ENCODE peak calls at places on chromosomes 1 and 21, in eight cellular contexts. I is lower leg skin, H is iPS-NIHi11, C is Calu3, A is HuH-7.5, W is cardiac fibroblast, G is fibroblast of lung, O is prostate gland. R is an unnamed sample.

GRCh38 chr1:85447000-85447943 is 17.7 kb downstream of the DDAH1 start:
- DNase-seq in C (no peak), G (peak; percentile 57), A (no peak), W (peak; percentile 46), H (no peak), O (no peak), I (no peak), R (no peak)

GRCh38 chr1:69702085-69702484 is 134.4 kb downstream of the LRRC7 start:
- DNase-seq in C (no peak), I (no peak), H (no peak), O (no peak), W (no peak), G (no peak), A (no peak), R (no peak)

GRCh38 chr1:64956241-64956640 is 10.1 kb downstream of the JAK1 start:
- DNase-seq in A (no peak), G (peak; percentile 30), W (peak; percentile 59), C (no peak), O (no peak), H (no peak), I (no peak), R (no peak)

GRCh38 chr1:195763907-195764183 is 844.4 kb downstream of the KCNT2 start:
- DNase-seq in G (no peak), O (no peak), W (no peak), I (no peak), A (no peak), C (no peak), H (no peak), R (no peak)

GRCh38 chr1:235992346-235992745 is 72.5 kb downstream of the NID1 start:
- DNase-seq in W (no peak), H (no peak), G (no peak), I (peak; percentile 76), C (no peak), A (no peak), O (no peak), R (no peak)

GRCh38 chr1:38000529-38001453 is 4.5 kb downstream of the FHL3 start:
- DNase-seq in A (peak; percentile 35), H (peak; percentile 46), G (peak; percentile 89), W (peak; percentile 90), C (no peak), O (no peak), I (peak; percentile 85), R (peak; percentile 34)

GRCh38 chr1:117696567-117696966 is 90.7 kb downstream of the TENT5C start:
- DNase-seq in O (no peak), C (no peak), A (no peak), H (no peak), I (no peak), G (peak; percentile 26), W (peak; percentile 39), R (no peak)

GRCh38 chr1:10834770-10835412 is 38.4 kb upstream of the CASZ1 start:
- DNase-seq in H (no peak), A (no peak), O (no peak), G (no peak), C (no peak), I (no peak), W (no peak), R (no peak)

GRCh38 chr21:20882462-20883415 is 115.5 kb upstream of the NCAM2 start:
- DNase-seq in I (no peak), A (no peak), O (no peak), C (peak; percentile 3), H (peak; percentile 56), G (peak; percentile 53), W (peak; percentile 42), R (peak; percentile 38)

GRCh38 chr1:67833595-67833926 is 294 bp upstream of the GNG12 start:
- DNase-seq in I (peak; percentile 90), W (peak; percentile 86), C (no peak), O (peak; percentile 15), G (peak; percentile 55), H (no peak), A (no peak), R (no peak)

GRCh38 chr21:41622831-41623548 is 115.0 kb upstream of the TMPRSS2 start:
- DNase-seq in A (no peak), W (peak; percentile 66), G (no peak), C (no peak), H (no peak), I (no peak), O (no peak), R (no peak)

GRCh38 chr1:41348394-41348793 is 12.8 kb upstream of the FOXO6 start:
- DNase-seq in G (no peak), I (peak; percentile 61), O (no peak), W (no peak), A (no peak), C (no peak), H (no peak), R (no peak)

GRCh38 chr1:228370439-228370940 is 36.1 kb downstream of the TRIM11 start:
- DNase-seq in C (no peak), A (no peak), G (no peak), I (peak; percentile 84), H (no peak), O (no peak), W (no peak), R (no peak)

GRCh38 chr1:180773210-180773865 is 139.4 kb upstream of the KIAA1614 start:
- DNase-seq in G (peak; percentile 43), H (no peak), I (no peak), O (no peak), A (no peak), W (peak; percentile 79), C (no peak), R (no peak)

GRCh38 chr1:89609781-89610456 is 23.0 kb upstream of the LRRC8C start:
- DNase-seq in H (no peak), G (no peak), W (no peak), I (peak; percentile 82), C (no peak), O (no peak), A (no peak), R (no peak)

GRCh38 chr1:163069142-163069541 is at the start of gene RGS4:
- DNase-seq in H (peak; percentile 78), G (peak; percentile 97), A (no peak), O (peak; percentile 27), C (peak; percentile 57), I (no peak), W (peak; percentile 99), R (no peak)

GRCh38 chr21:31987696-31988095 is 114.9 kb downstream of the HUNK start:
- DNase-seq in H (no peak), O (no peak), A (no peak), W (no peak), C (no peak), G (no peak), I (peak; percentile 91), R (no peak)

GRCh38 chr1:113226118-113226517 is 153.1 kb downstream of the LRIG2 start:
- DNase-seq in H (no peak), O (no peak), I (no peak), W (peak; percentile 83), A (no peak), G (peak; percentile 20), C (no peak), R (no peak)

GRCh38 chr1:157994704-157995540 is 1.5 kb downstream of the KIRREL1 start:
- DNase-seq in W (no peak), I (no peak), H (no peak), C (no peak), A (no peak), G (peak; percentile 37), O (no peak), R (no peak)

GRCh38 chr21:14353712-14354111 is 29.2 kb downstream of the HSPA13 start:
- DNase-seq in W (no peak), O (no peak), A (no peak), C (no peak), G (no peak), I (no peak), H (no peak), R (no peak)

GRCh38 chr1:218344814-218345672 is at the start of gene TGFB2:
- DNase-seq in G (peak; percentile 78), W (peak; percentile 92), C (peak; percentile 75), H (peak; percentile 37), O (peak; percentile 55), A (no peak), I (peak; percentile 88), R (no peak)

GRCh38 chr1:244659694-244660093 is 6.8 kb downstream of the DESI2 start:
- DNase-seq in I (no peak), G (no peak), O (no peak), W (no peak), C (no peak), H (no peak), A (no peak), R (no peak)

GRCh38 chr1:214902636-214903320 is 179.8 kb upstream of the KCNK2 start:
- DNase-seq in I (no peak), O (no peak), A (no peak), H (no peak), G (peak; percentile 47), C (no peak), W (peak; percentile 72), R (no peak)

GRCh38 chr1:231182317-231182716 is 20.5 kb downstream of the TRIM67 start:
- DNase-seq in W (no peak), I (peak; percentile 68), H (no peak), A (no peak), C (no peak), O (no peak), G (no peak), R (no peak)

GRCh38 chr1:166489670-166490436 is 323.1 kb upstream of the FAM78B start:
- DNase-seq in C (peak; percentile 19), A (no peak), I (no peak), G (no peak), O (no peak), H (no peak), W (peak; percentile 17), R (peak; percentile 24)

GRCh38 chr1:7578206-7578605 is 192.9 kb upstream of the VAMP3 start:
- DNase-seq in G (no peak), W (no peak), H (no peak), I (no peak), A (no peak), O (no peak), C (no peak), R (no peak)

GRCh38 chr1:222880586-222880985 is 65.7 kb downstream of the DISP1 start:
- DNase-seq in G (peak; percentile 61), H (no peak), O (no peak), A (no peak), W (peak; percentile 88), I (no peak), C (no peak), R (no peak)

GRCh38 chr1:227343727-227344551 is 25.6 kb upstream of the CDC42BPA start:
- DNase-seq in A (no peak), G (peak; percentile 96), C (no peak), O (no peak), H (no peak), I (no peak), W (peak; percentile 96), R (no peak)

GRCh38 chr21:33831962-33832659 is 83.5 kb downstream of the ATP5PO start:
- DNase-seq in A (no peak), H (no peak), G (no peak), W (no peak), C (no peak), I (no peak), O (no peak), R (no peak)

GRCh38 chr1:204289280-204289679 is 70.4 kb downstream of the PLEKHA6 start:
- DNase-seq in G (no peak), C (no peak), W (no peak), A (no peak), I (no peak), O (no peak), H (no peak), R (no peak)

GRCh38 chr1:186871784-186872183 is 43.0 kb downstream of the PLA2G4A start:
- DNase-seq in W (no peak), C (no peak), G (no peak), O (no peak), I (no peak), H (peak; percentile 16), A (no peak), R (no peak)

GRCh38 chr1:3465935-3466321 is 11.5 kb downstream of the ARHGEF16 start:
- DNase-seq in W (no peak), A (no peak), I (no peak), C (no peak), O (no peak), H (no peak), G (no peak), R (no peak)

GRCh38 chr1:44336668-44337067 is 18.4 kb downstream of the ERI3 start:
- DNase-seq in C (no peak), A (no peak), O (no peak), W (no peak), H (no peak), I (no peak), G (no peak), R (no peak)

GRCh38 chr1:17335821-17336718 is 28.1 kb downstream of the PADI4 start:
- DNase-seq in I (peak; percentile 88), W (peak; percentile 67), C (peak; percentile 88), A (peak; percentile 32), O (peak; percentile 66), G (peak; percentile 49), H (peak; percentile 80), R (peak; percentile 29)